ENCODE peak calls at places on chromosomes 5 and 9, in eight cellular contexts. L is AG09319; Z is cardiac fibroblast; X is hepatocyte; B is RWPE1; O is gastrocnemius medialis; T is testis; M is activated CD8-positive, alpha-beta T cell treated with anti-CD3 and anti-CD28 coated beads for 36 hours. S is an unnamed sample.

GRCh38 chr5:144179226-144179625 is 8.6 kb downstream of the KCTD16 start:
- DNase-seq in X (no peak), L (no peak), M (no peak), T (no peak), B (no peak), O (no peak), Z (peak; percentile 31), S (no peak)

GRCh38 chr5:120803282-120803681 is 339.2 kb downstream of the PRR16 start:
- DNase-seq in X (no peak), T (no peak), L (no peak), Z (peak; percentile 62), O (no peak), B (no peak), M (no peak), S (peak; percentile 33)

GRCh38 chr5:169876376-169876775 is 103.9 kb downstream of the INSYN2B start:
- DNase-seq in L (no peak), M (no peak), Z (peak; percentile 38), X (no peak), B (no peak), T (no peak), O (no peak), S (peak; percentile 35)

GRCh38 chr9:81182421-81182820 is 506.9 kb downstream of the TLE1 start:
- DNase-seq in X (peak; percentile 13), B (no peak), O (no peak), L (no peak), M (no peak), T (no peak), Z (peak; percentile 88), S (peak; percentile 34)

GRCh38 chr9:78590068-78590467 is 293.1 kb downstream of the PSAT1 start:
- DNase-seq in T (no peak), Z (peak; percentile 17), B (no peak), X (no peak), M (no peak), L (no peak), O (no peak), S (no peak)

GRCh38 chr5:19042106-19042505 is 945.9 kb downstream of the CDH18 start:
- DNase-seq in B (no peak), M (no peak), T (no peak), X (no peak), L (no peak), Z (no peak), O (no peak), S (no peak)

GRCh38 chr5:54944364-54944763 is 41.0 kb downstream of the ESM1 start:
- DNase-seq in L (peak; percentile 14), Z (peak; percentile 69), O (no peak), X (peak; percentile 27), B (peak; percentile 59), M (peak; percentile 59), T (peak; percentile 31), S (peak; percentile 50)

GRCh38 chr5:1118231-1118698 is 6.4 kb upstream of the SLC12A7 start:
- DNase-seq in B (peak; percentile 50), X (peak; percentile 80), L (no peak), T (peak; percentile 87), Z (no peak), M (no peak), O (no peak), S (peak; percentile 72)

GRCh38 chr5:141039517-141039916 is 11.7 kb upstream of the PCDHB1 start:
- DNase-seq in Z (no peak), O (no peak), L (no peak), M (no peak), B (peak; percentile 38), X (peak; percentile 80), T (peak; percentile 17), S (peak; percentile 53)

GRCh38 chr5:148884339-148885020 is 58.1 kb downstream of the ADRB2 start:
- DNase-seq in L (no peak), O (peak; percentile 20), Z (no peak), M (no peak), X (no peak), B (no peak), T (no peak), S (no peak)

GRCh38 chr5:94316916-94317838 is 301.2 kb downstream of the KIAA0825 start:
- DNase-seq in T (no peak), O (no peak), X (no peak), B (no peak), L (no peak), Z (peak; percentile 13), M (no peak), S (no peak)

DNA sequence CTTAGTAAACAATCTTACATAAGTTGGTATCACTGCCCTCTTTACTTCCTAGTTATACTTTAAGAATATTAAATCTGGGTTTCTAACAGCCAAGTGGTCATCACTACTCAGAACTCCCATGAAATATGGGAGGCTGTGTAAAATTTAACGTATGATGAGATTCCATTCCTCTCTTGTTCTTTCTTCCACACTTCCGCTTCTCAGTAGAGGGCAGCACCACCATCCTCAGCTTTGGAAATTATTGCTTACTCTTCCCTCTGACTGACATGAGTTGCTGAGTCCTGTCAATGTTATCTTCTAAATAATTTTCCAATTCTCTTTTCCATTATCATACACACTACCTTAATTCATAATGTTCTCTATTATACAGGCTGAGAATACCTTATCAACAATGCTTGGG is 194.0 kb downstream of the RFX3 start:
- DNase-seq in Z (no peak), B (no peak), M (peak; percentile 24), L (no peak), T (peak; percentile 30), O (no peak), X (peak; percentile 7), S (peak; percentile 8)
- TF ChIP-seq CTCF in Z (peak; percentile 10), B (peak; percentile 16), M (peak; percentile 14), L (peak; percentile 4), T (no peak), O (no peak), X (peak; percentile 28), S (peak; percentile 22)

GRCh38 chr5:38905516-38905915 is 59.7 kb downstream of the OSMR start:
- DNase-seq in Z (peak; percentile 51), M (no peak), T (no peak), L (no peak), X (no peak), B (peak; percentile 61), O (no peak), S (peak; percentile 16)

GRCh38 chr5:38896760-38897159 is 50.9 kb downstream of the OSMR start:
- DNase-seq in T (no peak), L (no peak), B (no peak), X (no peak), Z (no peak), M (no peak), O (no peak), S (no peak)

GRCh38 chr5:38899936-38900335 is 54.1 kb downstream of the OSMR start:
- DNase-seq in O (no peak), L (no peak), B (no peak), T (no peak), X (no peak), M (no peak), Z (no peak), S (no peak)
- TF ChIP-seq CTCF in O (no peak), L (no peak), B (no peak), T (no peak), X (no peak), M (no peak), Z (no peak), S (no peak)

GRCh38 chr9:128202648-128203023 is 543 bp upstream of the DNM1 start:
- DNase-seq in X (no peak), T (no peak), L (no peak), O (no peak), M (no peak), Z (no peak), B (no peak), S (no peak)

GRCh38 chr9:128203842-128204551 is 818 bp downstream of the DNM1 start:
- DNase-seq in L (no peak), O (no peak), T (no peak), Z (peak; percentile 29), B (peak; percentile 57), M (peak; percentile 28), X (peak; percentile 56), S (no peak)

GRCh38 chr9:128204858-128205257 is 1.7 kb downstream of the DNM1 start:
- DNase-seq in O (no peak), X (no peak), M (no peak), B (no peak), T (no peak), Z (no peak), L (no peak), S (no peak)

GRCh38 chr9:128201441-128202369 is 1.5 kb upstream of the DNM1 start:
- DNase-seq in B (no peak), O (no peak), X (no peak), Z (peak; percentile 40), M (peak; percentile 24), T (no peak), L (no peak), S (no peak)

DNA sequence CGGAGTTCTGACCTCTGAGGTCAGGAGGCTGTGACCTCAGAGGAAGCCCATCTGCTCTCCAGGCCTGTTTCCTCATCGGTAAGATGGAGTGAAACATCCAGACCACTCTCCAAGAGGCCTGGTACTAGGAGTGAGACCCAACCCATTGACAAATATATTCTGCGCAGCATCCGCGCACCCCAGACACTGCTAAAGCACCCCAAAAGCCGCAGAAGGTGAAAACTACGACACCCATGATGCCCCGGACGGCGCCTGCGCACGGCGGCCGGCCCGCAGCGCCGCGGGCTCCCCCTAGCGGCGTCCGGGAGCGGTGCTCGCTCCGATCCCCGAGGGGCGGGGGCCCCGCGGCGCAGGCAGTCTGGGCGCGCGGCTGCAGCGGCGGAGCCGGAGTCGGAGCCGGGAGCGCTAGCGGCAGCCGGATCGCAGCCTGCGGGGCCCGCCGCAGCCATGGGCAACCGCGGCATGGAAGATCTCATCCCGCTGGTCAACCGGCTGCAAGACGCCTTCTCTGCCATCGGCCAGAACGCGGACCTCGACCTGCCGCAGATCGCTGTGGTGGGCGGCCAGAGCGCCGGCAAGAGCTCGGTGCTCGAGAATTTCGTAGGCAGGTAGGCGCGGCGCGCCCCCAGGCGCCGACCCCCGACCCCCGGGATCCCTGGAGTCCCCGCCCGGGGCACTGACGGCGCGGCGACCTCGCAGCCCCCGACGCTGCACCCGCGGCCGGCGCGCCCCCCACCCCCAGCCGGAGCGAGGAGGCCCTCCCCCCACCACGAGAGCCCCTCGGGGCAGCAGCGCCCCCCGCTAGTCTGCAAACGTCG is at the start of gene DNM1:
- DNase-seq in M (peak; percentile 66), L (no peak), X (peak; percentile 90), T (peak; percentile 52), Z (peak; percentile 40), O (no peak), B (peak; percentile 99), S (peak; percentile 41)
- TF ChIP-seq CTCF in M (peak; percentile 95), L (peak; percentile 31), X (peak; percentile 62), T (peak; percentile 92), Z (peak; percentile 31), O (peak; percentile 57), B (peak; percentile 100), S (peak; percentile 86)

GRCh38 chr5:177578331-177578730 is 13.7 kb upstream of the TMED9 start:
- DNase-seq in B (no peak), X (no peak), Z (no peak), M (no peak), L (no peak), T (no peak), O (no peak), S (no peak)

GRCh38 chr5:177575488-177575887 is 16.5 kb upstream of the TMED9 start:
- DNase-seq in O (no peak), Z (no peak), M (no peak), B (no peak), L (no peak), T (no peak), X (no peak), S (no peak)

DNA sequence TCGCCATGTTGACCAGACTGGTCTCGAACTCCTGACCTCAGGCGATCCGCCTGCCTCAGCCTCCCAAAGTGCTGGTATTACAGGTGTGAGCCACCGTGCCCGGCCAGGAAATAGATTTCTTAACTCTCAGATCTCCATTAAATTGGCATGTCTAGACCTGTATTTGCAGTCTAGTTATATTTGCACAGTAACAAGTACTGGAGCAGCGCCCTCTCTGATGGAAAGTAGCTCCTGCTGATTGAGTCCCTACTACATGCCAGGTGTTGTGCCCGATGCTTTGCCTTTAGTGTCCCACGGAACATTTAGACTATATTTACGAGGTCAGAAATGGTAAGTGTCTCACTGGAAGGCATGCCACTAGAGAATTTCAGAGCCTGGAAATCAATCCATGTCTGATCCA is 15.8 kb upstream of the TMED9 start:
- DNase-seq in X (no peak), L (no peak), M (no peak), O (no peak), T (no peak), B (no peak), Z (no peak), S (no peak)
- TF ChIP-seq CTCF in X (no peak), L (no peak), M (no peak), O (no peak), T (no peak), B (no peak), Z (no peak), S (no peak)